ENCODE peak calls at places on chromosomes 16 and 17, in five cellular contexts. L, M, R, F and H are unnamed samples.

GRCh38 chr17:75344664-75345063 is 55.4 kb upstream of the SLC25A19 start:
- DNase-seq in L (no peak), M (no peak), R (no peak), F (no peak), H (no peak)

GRCh38 chr16:49833055-49833454 is 22.9 kb downstream of the ZNF423 start:
- DNase-seq in L (peak), M (no peak), R (no peak), F (no peak), H (no peak)

GRCh38 chr17:33459078-33459940 is 166.2 kb upstream of the ASIC2 start:
- DNase-seq in L (no peak), M (no peak), R (no peak), F (no peak), H (no peak)

GRCh38 chr17:42329025-42329976 is 41.0 kb downstream of the STAT5A start:
- DNase-seq in L (peak), M (peak), R (peak), F (no peak), H (peak)

GRCh38 chr17:77373298-77374169 is 232.8 kb downstream of the SEC14L1 start:
- DNase-seq in L (peak), M (no peak), R (no peak), F (peak), H (no peak)

GRCh38 chr17:21214777-21215541 is 998 bp upstream of the TMEM11 start:
- DNase-seq in L (peak), M (peak), R (peak), F (no peak), H (peak)

GRCh38 chr17:72931163-72931562 is 161.3 kb downstream of the SLC39A11 start:
- DNase-seq in L (no peak), M (no peak), R (no peak), F (no peak), H (no peak)

GRCh38 chr17:6239237-6239798 is 169.1 kb downstream of the WSCD1 start:
- DNase-seq in L (no peak), M (no peak), R (no peak), F (no peak), H (no peak)